ENCODE peak calls at places on chromosomes 13 and 19, in seven cellular contexts. L is mesenchymal stem cell, E is H9, Y is IMR-90, V is trophoblast cell, O is mesendoderm, R is H1. P is an unnamed sample.

GRCh38 chr19:47230122-47230920 is 678 bp downstream of the BBC3 start:
- DNase-seq in L (peak; percentile 56), E (peak; percentile 73), Y (peak; percentile 18), V (no peak), O (peak; percentile 42), R (no peak), P (no peak)

GRCh38 chr19:53308339-53308811 is 25.2 kb upstream of the ZNF845 start:
- DNase-seq in L (no peak), E (peak; percentile 89), Y (no peak), V (peak; percentile 8), O (peak; percentile 89), R (peak; percentile 56), P (peak; percentile 6)

GRCh38 chr19:33815410-33816340 is 19.0 kb downstream of the KCTD15 start:
- DNase-seq in L (peak; percentile 41), E (no peak), Y (peak; percentile 34), V (no peak), O (no peak), R (no peak), P (no peak)

GRCh38 chr19:21133633-21134032 is 8.2 kb upstream of the ZNF431 start:
- DNase-seq in L (no peak), E (no peak), Y (no peak), V (no peak), O (no peak), R (no peak), P (no peak)

GRCh38 chr13:42232671-42233070 is 39.3 kb upstream of the AKAP11 start:
- DNase-seq in L (no peak), E (no peak), Y (no peak), V (no peak), O (no peak), R (no peak), P (no peak)

GRCh38 chr19:1489463-1489971 is 633 bp downstream of the PCSK4 start:
- DNase-seq in L (no peak), E (no peak), Y (no peak), V (no peak), O (no peak), R (no peak), P (no peak)

GRCh38 chr19:5719274-5719960 is 529 bp downstream of the LONP1 start:
- DNase-seq in L (peak; percentile 61), E (no peak), Y (peak; percentile 13), V (peak; percentile 87), O (no peak), R (no peak), P (no peak)

GRCh38 chr19:8340341-8341096 is 2.5 kb downstream of the KANK3 start:
- DNase-seq in L (peak; percentile 49), E (peak; percentile 64), Y (no peak), V (no peak), O (no peak), R (no peak), P (no peak)

GRCh38 chr19:16957151-16957662 is 68.4 kb downstream of the F2RL3 start:
- DNase-seq in L (no peak), E (no peak), Y (no peak), V (no peak), O (no peak), R (no peak), P (no peak)

GRCh38 chr19:5974721-5975387 is 3.1 kb downstream of the RANBP3 start:
- DNase-seq in L (no peak), E (no peak), Y (peak; percentile 35), V (no peak), O (no peak), R (no peak), P (no peak)

GRCh38 chr13:25632166-25632888 is 260.6 kb downstream of the ATP8A2 start:
- DNase-seq in L (no peak), E (peak; percentile 66), Y (no peak), V (no peak), O (peak; percentile 33), R (no peak), P (no peak)

GRCh38 chr19:57317503-57317902 is 2.8 kb upstream of the ZNF543 start:
- DNase-seq in L (no peak), E (peak; percentile 43), Y (no peak), V (peak; percentile 43), O (no peak), R (no peak), P (no peak)

GRCh38 chr19:39514840-39515550 is at the start of gene SELENOV:
- DNase-seq in L (no peak), E (peak; percentile 83), Y (no peak), V (no peak), O (peak; percentile 84), R (no peak), P (no peak)

GRCh38 chr19:58356971-58357797 is 3.9 kb upstream of the A1BG start:
- DNase-seq in L (no peak), E (peak; percentile 45), Y (no peak), V (no peak), O (no peak), R (no peak), P (no peak)

GRCh38 chr19:58154287-58154678 is 3.7 kb upstream of the ZNF329 start:
- DNase-seq in L (peak; percentile 50), E (peak; percentile 49), Y (peak; percentile 24), V (peak; percentile 57), O (peak; percentile 76), R (no peak), P (no peak)

GRCh38 chr13:77306458-77306857 is 20.4 kb downstream of the MYCBP2 start:
- DNase-seq in L (no peak), E (no peak), Y (no peak), V (no peak), O (peak; percentile 86), R (no peak), P (no peak)

GRCh38 chr13:73492811-73493210 is 434.0 kb downstream of the KLF5 start:
- DNase-seq in L (no peak), E (no peak), Y (no peak), V (no peak), O (no peak), R (no peak), P (no peak)

GRCh38 chr19:10454267-10454666 is 33.9 kb downstream of the PDE4A start:
- DNase-seq in L (peak; percentile 40), E (peak; percentile 80), Y (peak; percentile 18), V (no peak), O (peak; percentile 50), R (peak; percentile 56), P (peak; percentile 65)

GRCh38 chr13:24905242-24905641 is 141.3 kb downstream of the RNF17 start:
- DNase-seq in L (no peak), E (no peak), Y (peak; percentile 36), V (peak; percentile 14), O (no peak), R (no peak), P (no peak)

GRCh38 chr13:46659413-46660065 is 106.6 kb downstream of the LRCH1 start:
- DNase-seq in L (no peak), E (no peak), Y (no peak), V (peak; percentile 94), O (no peak), R (no peak), P (no peak)

GRCh38 chr19:30450101-30450500 is 77.9 kb downstream of the ZNF536 start:
- DNase-seq in L (no peak), E (peak; percentile 69), Y (no peak), V (no peak), O (peak; percentile 82), R (peak; percentile 15), P (peak; percentile 66)

GRCh38 chr13:98007001-98007400 is 53.5 kb downstream of the IPO5 start:
- DNase-seq in L (no peak), E (no peak), Y (no peak), V (no peak), O (no peak), R (no peak), P (no peak)
- H2AK5ac ChIP-seq in L (no peak overlapping the region), E (no peak overlapping the region), Y (no peak overlapping the region), V (no peak overlapping the region), O (no peak overlapping the region), R (no peak overlapping the region), P (no peak overlapping the region)

GRCh38 chr13:45516757-45517156 is 52.0 kb downstream of the COG3 start:
- DNase-seq in L (no peak), E (no peak), Y (no peak), V (no peak), O (no peak), R (no peak), P (no peak)
- H3K23ac ChIP-seq in L (no peak overlapping the region), E (no peak overlapping the region), Y (no peak overlapping the region), V (no peak overlapping the region), O (no peak overlapping the region), R (no peak overlapping the region), P (no peak overlapping the region)

DNA sequence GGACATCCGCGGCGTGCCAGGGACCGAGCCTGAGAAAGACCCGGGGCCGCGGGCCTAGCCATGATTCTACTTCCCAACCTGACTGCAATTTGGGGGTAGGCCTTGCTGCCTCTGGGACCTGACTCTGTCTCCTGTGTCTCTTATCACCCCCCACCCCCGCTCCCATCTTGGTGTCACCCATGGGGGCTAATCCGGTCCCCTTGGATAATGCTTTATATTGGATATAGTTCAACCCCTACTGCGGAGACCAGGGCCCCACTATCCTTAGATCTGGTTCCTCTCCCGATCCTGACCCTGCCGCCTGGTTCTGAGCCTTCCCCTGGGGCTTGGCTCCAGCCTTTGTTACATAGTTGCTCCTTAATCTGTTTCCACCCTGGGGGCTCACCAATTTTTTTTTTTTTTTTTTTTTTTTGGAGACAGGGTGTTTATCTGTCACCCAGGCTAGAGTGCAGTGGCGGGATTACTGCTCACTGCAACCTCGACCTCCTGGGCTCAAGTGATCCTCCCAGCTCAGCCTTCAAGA is 1.3 kb downstream of the BLOC1S3 start:
- DNase-seq in L (no peak), E (no peak), Y (no peak), V (no peak), O (no peak), R (no peak), P (no peak)
- H2AK5ac ChIP-seq in L (no peak overlapping the region), E (no peak overlapping the region), Y (peak overlapping the region; percentile 43), V (peak overlapping the region; percentile 66), O (no peak overlapping the region), R (no peak overlapping the region), P (no peak overlapping the region)

GRCh38 chr13:22461854-22462565 is 718.8 kb upstream of the SGCG start:
- DNase-seq in L (peak; percentile 2), E (no peak), Y (no peak), V (no peak), O (no peak), R (no peak), P (no peak)
- H3K23ac ChIP-seq in L (no peak overlapping the region), E (no peak overlapping the region), Y (no peak overlapping the region), V (no peak overlapping the region), O (no peak overlapping the region), R (no peak overlapping the region), P (no peak overlapping the region)